ENCODE peak calls at places on chromosome 11, in five cellular contexts. One of them, this sample, is unnamed.

GRCh38 chr11:71563401-71563800 is 2.0 kb upstream of the KRTAP5-10 start:
- DNase-seq in H1: peak; percentile 7
- DNase-seq in neuronal stem cell: peak; percentile 35
- DNase-seq in mesenchymal stem cell: peak; percentile 48
- DNase-seq in trophoblast cell: peak; percentile 38
- DNase-seq in this sample: peak; percentile 59

GRCh38 chr11:78397398-78397797 is 20.2 kb downstream of the GAB2 start:
- DNase-seq in H1: no peak
- DNase-seq in neuronal stem cell: no peak
- DNase-seq in mesenchymal stem cell: peak; percentile 32
- DNase-seq in trophoblast cell: no peak
- DNase-seq in this sample: no peak

GRCh38 chr11:64268028-64268686 is 16.3 kb downstream of the BAD start:
- DNase-seq in H1: no peak
- DNase-seq in neuronal stem cell: no peak
- DNase-seq in mesenchymal stem cell: no peak
- DNase-seq in trophoblast cell: no peak
- DNase-seq in this sample: no peak

GRCh38 chr11:92793189-92793588 is 176.3 kb upstream of the MTNR1B start:
- DNase-seq in H1: no peak
- DNase-seq in neuronal stem cell: peak; percentile 15
- DNase-seq in mesenchymal stem cell: no peak
- DNase-seq in trophoblast cell: no peak
- DNase-seq in this sample: peak; percentile 53

GRCh38 chr11:746289-747175 is 732 bp upstream of the TALDO1 start:
- DNase-seq in H1: no peak
- DNase-seq in neuronal stem cell: peak; percentile 30
- DNase-seq in mesenchymal stem cell: peak; percentile 36
- DNase-seq in trophoblast cell: no peak
- DNase-seq in this sample: peak; percentile 65

GRCh38 chr11:20026629-20027545 is 133.4 kb downstream of the DBX1 start:
- DNase-seq in H1: peak; percentile 91
- DNase-seq in neuronal stem cell: no peak
- DNase-seq in mesenchymal stem cell: no peak
- DNase-seq in trophoblast cell: peak; percentile 94
- DNase-seq in this sample: peak; percentile 98

GRCh38 chr11:111360150-111361043 is 18.7 kb downstream of the POU2AF1 start:
- DNase-seq in H1: no peak
- DNase-seq in neuronal stem cell: no peak
- DNase-seq in mesenchymal stem cell: no peak
- DNase-seq in trophoblast cell: peak; percentile 46
- DNase-seq in this sample: no peak

GRCh38 chr11:35623708-35624168 is 5.5 kb downstream of the FJX1 start:
- DNase-seq in H1: no peak
- DNase-seq in neuronal stem cell: no peak
- DNase-seq in mesenchymal stem cell: peak; percentile 83
- DNase-seq in trophoblast cell: peak; percentile 84
- DNase-seq in this sample: no peak

GRCh38 chr11:32090774-32091370 is at the start of gene RCN1:
- DNase-seq in H1: peak; percentile 47
- DNase-seq in neuronal stem cell: peak; percentile 91
- DNase-seq in mesenchymal stem cell: peak; percentile 91
- DNase-seq in trophoblast cell: peak; percentile 74
- DNase-seq in this sample: peak; percentile 95

GRCh38 chr11:61516675-61517516 is 8.3 kb downstream of the LRRC10B start:
- DNase-seq in H1: no peak
- DNase-seq in neuronal stem cell: peak; percentile 74
- DNase-seq in mesenchymal stem cell: peak; percentile 50
- DNase-seq in trophoblast cell: no peak
- DNase-seq in this sample: peak; percentile 77

GRCh38 chr11:88327462-88328143 is 9.9 kb downstream of the CTSC start:
- DNase-seq in H1: no peak
- DNase-seq in neuronal stem cell: no peak
- DNase-seq in mesenchymal stem cell: no peak
- DNase-seq in trophoblast cell: no peak
- DNase-seq in this sample: no peak

GRCh38 chr11:279966-280761 is 2.0 kb downstream of the NLRP6 start:
- DNase-seq in H1: no peak
- DNase-seq in neuronal stem cell: no peak
- DNase-seq in mesenchymal stem cell: no peak
- DNase-seq in trophoblast cell: no peak
- DNase-seq in this sample: no peak

GRCh38 chr11:58395581-58395980 is 11.1 kb downstream of the OR5B3 start:
- DNase-seq in H1: no peak
- DNase-seq in neuronal stem cell: no peak
- DNase-seq in mesenchymal stem cell: no peak
- DNase-seq in trophoblast cell: no peak
- DNase-seq in this sample: no peak

GRCh38 chr11:57903441-57904123 is 120.1 kb upstream of the OR9Q1 start:
- DNase-seq in H1: no peak
- DNase-seq in neuronal stem cell: no peak
- DNase-seq in mesenchymal stem cell: no peak
- DNase-seq in trophoblast cell: peak; percentile 91
- DNase-seq in this sample: no peak

GRCh38 chr11:1448166-1448825 is 38.3 kb downstream of the MOB2 start:
- DNase-seq in H1: no peak
- DNase-seq in neuronal stem cell: no peak
- DNase-seq in mesenchymal stem cell: no peak
- DNase-seq in trophoblast cell: no peak
- DNase-seq in this sample: no peak

GRCh38 chr11:8693010-8693551 is 10.5 kb downstream of the RPL27A start:
- DNase-seq in H1: no peak
- DNase-seq in neuronal stem cell: no peak
- DNase-seq in mesenchymal stem cell: peak; percentile 29
- DNase-seq in trophoblast cell: no peak
- DNase-seq in this sample: no peak

GRCh38 chr11:20260307-20260706 is 100.0 kb upstream of the DBX1 start:
- DNase-seq in H1: no peak
- DNase-seq in neuronal stem cell: no peak
- DNase-seq in mesenchymal stem cell: no peak
- DNase-seq in trophoblast cell: no peak
- DNase-seq in this sample: no peak

GRCh38 chr11:1235615-1236315 is 12.9 kb downstream of the MUC5B start:
- DNase-seq in H1: no peak
- DNase-seq in neuronal stem cell: no peak
- DNase-seq in mesenchymal stem cell: no peak
- DNase-seq in trophoblast cell: no peak
- DNase-seq in this sample: peak; percentile 24

GRCh38 chr11:69437001-69437875 is 44.2 kb upstream of the LINC01488 start:
- DNase-seq in H1: no peak
- DNase-seq in neuronal stem cell: no peak
- DNase-seq in mesenchymal stem cell: peak; percentile 29
- DNase-seq in trophoblast cell: peak; percentile 97
- DNase-seq in this sample: peak; percentile 89

GRCh38 chr11:22670803-22671202 is 4.4 kb downstream of the GAS2 start:
- DNase-seq in H1: no peak
- DNase-seq in neuronal stem cell: no peak
- DNase-seq in mesenchymal stem cell: peak; percentile 22
- DNase-seq in trophoblast cell: no peak
- DNase-seq in this sample: no peak

GRCh38 chr11:133968300-133968699 is 11.5 kb upstream of the IGSF9B start:
- DNase-seq in H1: no peak
- DNase-seq in neuronal stem cell: peak; percentile 57
- DNase-seq in mesenchymal stem cell: no peak
- DNase-seq in trophoblast cell: no peak
- DNase-seq in this sample: peak; percentile 59

GRCh38 chr11:133531971-133532651 is at the start of gene OPCML:
- DNase-seq in H1: no peak
- DNase-seq in neuronal stem cell: no peak
- DNase-seq in mesenchymal stem cell: no peak
- DNase-seq in trophoblast cell: no peak
- DNase-seq in this sample: peak; percentile 61

GRCh38 chr11:873723-874122 is 31.1 kb downstream of the TSPAN4 start:
- DNase-seq in H1: no peak
- DNase-seq in neuronal stem cell: no peak
- DNase-seq in mesenchymal stem cell: no peak
- DNase-seq in trophoblast cell: no peak
- DNase-seq in this sample: no peak

GRCh38 chr11:120334894-120335462 is 1.2 kb upstream of the ARHGEF12 start:
- DNase-seq in H1: no peak
- DNase-seq in neuronal stem cell: peak; percentile 66
- DNase-seq in mesenchymal stem cell: peak; percentile 97
- DNase-seq in trophoblast cell: peak; percentile 64
- DNase-seq in this sample: peak; percentile 36

GRCh38 chr11:65546217-65546958 is 11.8 kb downstream of the LTBP3 start:
- DNase-seq in H1: no peak
- DNase-seq in neuronal stem cell: peak; percentile 84
- DNase-seq in mesenchymal stem cell: peak; percentile 60
- DNase-seq in trophoblast cell: peak; percentile 77
- DNase-seq in this sample: peak; percentile 96

GRCh38 chr11:101863361-101863760 is 51.4 kb upstream of the CEP126 start:
- DNase-seq in H1: no peak
- DNase-seq in neuronal stem cell: no peak
- DNase-seq in mesenchymal stem cell: peak; percentile 49
- DNase-seq in trophoblast cell: no peak
- DNase-seq in this sample: no peak

GRCh38 chr11:84924290-84924689 is 702.9 kb downstream of the DLG2 start:
- DNase-seq in H1: no peak
- DNase-seq in neuronal stem cell: no peak
- DNase-seq in mesenchymal stem cell: no peak
- DNase-seq in trophoblast cell: no peak
- DNase-seq in this sample: no peak

GRCh38 chr11:13042873-13043338 is 33.8 kb downstream of the RASSF10 start:
- DNase-seq in H1: no peak
- DNase-seq in neuronal stem cell: no peak
- DNase-seq in mesenchymal stem cell: no peak
- DNase-seq in trophoblast cell: no peak
- DNase-seq in this sample: no peak

GRCh38 chr11:75066061-75066460 is 30.6 kb downstream of the OR2AT4 start:
- DNase-seq in H1: no peak
- DNase-seq in neuronal stem cell: no peak
- DNase-seq in mesenchymal stem cell: no peak
- DNase-seq in trophoblast cell: no peak
- DNase-seq in this sample: no peak

GRCh38 chr11:119751281-119752060 is 22.5 kb upstream of the NECTIN1 start:
- DNase-seq in H1: no peak
- DNase-seq in neuronal stem cell: no peak
- DNase-seq in mesenchymal stem cell: no peak
- DNase-seq in trophoblast cell: no peak
- DNase-seq in this sample: no peak

DNA sequence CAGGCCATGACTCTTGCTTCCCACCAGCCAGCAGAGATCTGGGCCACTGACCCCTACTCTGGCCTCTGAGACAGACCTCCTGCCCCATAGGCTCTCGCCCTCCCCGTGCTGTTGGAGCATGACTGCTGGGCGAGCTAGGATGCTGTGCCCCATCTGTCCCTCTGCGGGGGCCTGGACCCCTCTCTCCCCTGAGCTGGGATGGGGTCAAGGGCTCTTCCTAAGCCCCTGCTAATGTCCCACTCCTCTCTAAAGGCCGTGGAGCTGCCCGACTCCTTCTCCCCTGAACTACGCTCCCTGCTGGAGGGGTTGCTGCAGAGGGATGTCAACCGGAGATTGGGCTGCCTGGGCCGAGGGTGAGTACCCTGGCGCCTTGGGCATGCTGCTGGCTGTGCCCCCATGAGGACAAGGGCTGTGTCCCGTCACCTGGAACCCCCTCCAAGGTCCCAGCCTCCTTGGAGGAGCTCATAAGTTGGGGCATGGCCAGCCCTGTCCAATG is 6.2 kb upstream of the ANKRD13D start:
- DNase-seq in H1: no peak
- DNase-seq in neuronal stem cell: no peak
- DNase-seq in mesenchymal stem cell: no peak
- DNase-seq in trophoblast cell: no peak
- DNase-seq in this sample: no peak
- H2BK12ac ChIP-seq in H1: no peak overlapping the region
- H2BK12ac ChIP-seq in neuronal stem cell: no peak overlapping the region
- H2BK12ac ChIP-seq in mesenchymal stem cell: no peak overlapping the region
- H2BK12ac ChIP-seq in trophoblast cell: no peak overlapping the region
- H2BK12ac ChIP-seq in this sample: no peak overlapping the region

GRCh38 chr11:46102843-46103242 is 18.4 kb downstream of the PHF21A start:
- DNase-seq in H1: no peak
- DNase-seq in neuronal stem cell: no peak
- DNase-seq in mesenchymal stem cell: no peak
- DNase-seq in trophoblast cell: no peak
- DNase-seq in this sample: no peak
- H2AK5ac ChIP-seq in H1: no peak overlapping the region
- H2AK5ac ChIP-seq in neuronal stem cell: no peak overlapping the region
- H2AK5ac ChIP-seq in mesenchymal stem cell: no peak overlapping the region
- H2AK5ac ChIP-seq in trophoblast cell: no peak overlapping the region
- H2AK5ac ChIP-seq in this sample: no peak overlapping the region

GRCh38 chr11:18523079-18523478 is 3.7 kb downstream of the TSG101 start:
- DNase-seq in H1: no peak
- DNase-seq in neuronal stem cell: no peak
- DNase-seq in mesenchymal stem cell: no peak
- DNase-seq in trophoblast cell: peak; percentile 1
- DNase-seq in this sample: no peak

GRCh38 chr11:18527512-18527911 is 770 bp upstream of the TSG101 start:
- DNase-seq in H1: no peak
- DNase-seq in neuronal stem cell: no peak
- DNase-seq in mesenchymal stem cell: peak; percentile 59
- DNase-seq in trophoblast cell: peak; percentile 35
- DNase-seq in this sample: no peak

GRCh38 chr11:18524248-18524647 is 2.5 kb downstream of the TSG101 start:
- DNase-seq in H1: no peak
- DNase-seq in neuronal stem cell: no peak
- DNase-seq in mesenchymal stem cell: no peak
- DNase-seq in trophoblast cell: no peak
- DNase-seq in this sample: no peak

GRCh38 chr11:18526130-18526520 is 617 bp downstream of the TSG101 start:
- DNase-seq in H1: no peak
- DNase-seq in neuronal stem cell: no peak
- DNase-seq in mesenchymal stem cell: no peak
- DNase-seq in trophoblast cell: peak; percentile 70
- DNase-seq in this sample: no peak

DNA sequence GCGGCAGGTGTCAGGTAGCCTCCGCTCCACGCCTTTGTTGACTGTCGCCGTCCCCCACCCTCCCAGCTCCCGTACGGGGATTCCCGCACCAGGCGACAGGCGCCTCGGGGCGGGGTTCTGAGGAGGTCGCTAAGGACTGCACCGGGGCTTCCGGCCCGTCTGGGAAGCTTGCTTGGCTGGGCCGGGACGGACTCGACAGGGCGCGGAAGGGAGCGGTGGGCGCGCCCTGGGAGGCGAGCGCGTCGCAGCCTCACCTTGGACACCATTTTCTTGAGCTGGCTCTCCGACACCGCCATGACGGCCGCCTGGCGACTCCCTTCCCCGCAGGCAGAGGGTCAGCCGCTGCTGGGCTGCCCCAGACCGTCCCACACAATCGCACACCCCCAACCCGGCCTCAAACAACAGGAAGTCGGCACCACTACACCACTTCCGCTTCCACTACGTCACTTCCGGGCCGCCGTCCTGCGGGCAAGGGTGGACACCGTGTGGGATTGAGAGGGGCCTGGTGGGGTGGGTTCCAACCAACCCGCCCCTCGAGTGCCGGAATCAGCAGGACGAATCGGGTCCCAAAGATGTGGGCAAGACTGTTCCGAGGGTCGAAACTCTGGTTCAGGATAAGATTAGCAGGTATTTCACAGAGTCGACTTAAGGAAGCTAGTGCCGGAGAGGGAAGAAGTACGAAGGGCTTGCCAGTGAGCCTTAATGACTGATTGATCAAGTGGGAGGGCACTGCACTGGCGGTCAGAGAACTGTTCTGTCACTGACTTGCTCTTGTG is at the start of gene TSG101:
- DNase-seq in H1: peak; percentile 69
- DNase-seq in neuronal stem cell: peak; percentile 94
- DNase-seq in mesenchymal stem cell: peak; percentile 98
- DNase-seq in trophoblast cell: peak; percentile 92
- DNase-seq in this sample: peak; percentile 96
- H2BK12ac ChIP-seq in H1: no peak within 1 kb of the TSS
- H2BK12ac ChIP-seq in neuronal stem cell: no peak within 1 kb of the TSS
- H2BK12ac ChIP-seq in mesenchymal stem cell: no peak within 1 kb of the TSS
- H2BK12ac ChIP-seq in trophoblast cell: no peak within 1 kb of the TSS
- H2BK12ac ChIP-seq in this sample: no peak within 1 kb of the TSS

GRCh38 chr11:46948378-46949131 is 12.0 kb downstream of the CSTPP1 start:
- DNase-seq in H1: no peak
- DNase-seq in neuronal stem cell: no peak
- DNase-seq in mesenchymal stem cell: peak; percentile 92
- DNase-seq in trophoblast cell: no peak
- DNase-seq in this sample: no peak
- H2AK5ac ChIP-seq in H1: no peak overlapping the region
- H2AK5ac ChIP-seq in neuronal stem cell: no peak overlapping the region
- H2AK5ac ChIP-seq in mesenchymal stem cell: no peak overlapping the region
- H2AK5ac ChIP-seq in trophoblast cell: no peak overlapping the region
- H2AK5ac ChIP-seq in this sample: no peak overlapping the region

This sample was measured in H9.